ENCODE peak calls at places on chromosomes 12 and 14, in five cellular contexts. G is GM23338, J is A549, N is H9, S is OCI-LY7. W is an unnamed sample.

GRCh38 chr14:78018283-78018682 is 151.9 kb upstream of the NRXN3 start:
- DNase-seq in G (no peak), J (no peak), N (no peak), S (no peak), W (no peak)

GRCh38 chr14:21978184-21978998 is 304.8 kb upstream of the OR4E1 start:
- DNase-seq in G (peak; percentile 85), J (peak; percentile 29), N (peak; percentile 75), S (peak; percentile 66), W (peak; percentile 52)

GRCh38 chr14:54322241-54322640 is 74.6 kb upstream of the CDKN3 start:
- DNase-seq in G (no peak), J (no peak), N (no peak), S (no peak), W (no peak)

GRCh38 chr12:3294481-3294911 is 196.5 kb upstream of the PRMT8 start:
- DNase-seq in G (no peak), J (no peak), N (no peak), S (no peak), W (no peak)

GRCh38 chr14:73248294-73248868 is 11.1 kb downstream of the PAPLN start:
- DNase-seq in G (no peak), J (no peak), N (no peak), S (peak; percentile 83), W (no peak)

GRCh38 chr14:37824936-37825698 is 229.7 kb downstream of the TTC6 start:
- DNase-seq in G (no peak), J (no peak), N (no peak), S (no peak), W (no peak)

GRCh38 chr14:56590535-56590951 is 10.9 kb downstream of the TMEM260 start:
- DNase-seq in G (peak; percentile 49), J (no peak), N (peak; percentile 32), S (no peak), W (no peak)

GRCh38 chr12:129009833-129010232 is 156.6 kb downstream of the GLT1D1 start:
- DNase-seq in G (no peak), J (no peak), N (no peak), S (no peak), W (no peak)

GRCh38 chr12:88510841-88511240 is 69.4 kb downstream of the KITLG start:
- DNase-seq in G (no peak), J (no peak), N (no peak), S (no peak), W (no peak)

GRCh38 chr14:104206281-104206904 is 68.0 kb downstream of the KIF26A start:
- DNase-seq in G (no peak), J (no peak), N (peak; percentile 61), S (no peak), W (peak; percentile 86)

GRCh38 chr12:106248849-106249371 is 1.1 kb upstream of the CKAP4 start:
- DNase-seq in G (no peak), J (no peak), N (no peak), S (peak; percentile 62), W (no peak)

GRCh38 chr14:62179367-62180018 is 417.3 kb downstream of the SNAPC1 start:
- DNase-seq in G (peak; percentile 90), J (peak; percentile 26), N (peak; percentile 64), S (peak; percentile 49), W (peak; percentile 85)

GRCh38 chr12:42725839-42726238 is 136.3 kb upstream of the PRICKLE1 start:
- DNase-seq in G (no peak), J (no peak), N (no peak), S (no peak), W (no peak)

GRCh38 chr12:90936230-90937005 is 18.6 kb downstream of the CCER1 start:
- DNase-seq in G (peak; percentile 10), J (no peak), N (no peak), S (no peak), W (no peak)

GRCh38 chr12:49536526-49537195 is 2.2 kb upstream of the KCNH3 start:
- DNase-seq in G (no peak), J (no peak), N (no peak), S (peak; percentile 65), W (no peak)

GRCh38 chr14:67551940-67552339 is 18.9 kb downstream of the PLEKHH1 start:
- DNase-seq in G (no peak), J (no peak), N (no peak), S (no peak), W (no peak)

GRCh38 chr14:76432967-76433752 is 57.2 kb downstream of the ESRRB start:
- DNase-seq in G (peak; percentile 65), J (no peak), N (no peak), S (no peak), W (no peak)

GRCh38 chr12:80352476-80352875 is 91.6 kb upstream of the PTPRQ start:
- DNase-seq in G (peak; percentile 4), J (no peak), N (no peak), S (no peak), W (no peak)

GRCh38 chr14:67944605-67945004 is 125.0 kb downstream of the RAD51B start:
- DNase-seq in G (no peak), J (no peak), N (no peak), S (no peak), W (no peak)

GRCh38 chr14:68394113-68394718 is 398.7 kb downstream of the ZFP36L1 start:
- DNase-seq in G (no peak), J (no peak), N (no peak), S (no peak), W (no peak)

GRCh38 chr14:32724864-32725550 is 213.7 kb upstream of the NPAS3 start:
- DNase-seq in G (peak; percentile 15), J (no peak), N (no peak), S (no peak), W (peak; percentile 4)

GRCh38 chr12:8697120-8697475 is 693 bp upstream of the RIMKLB start:
- DNase-seq in G (peak; percentile 79), J (no peak), N (peak; percentile 50), S (peak; percentile 62), W (peak; percentile 65)

GRCh38 chr12:11543513-11544168 is 105.8 kb upstream of the ETV6 start:
- DNase-seq in G (no peak), J (no peak), N (no peak), S (no peak), W (no peak)

DNA sequence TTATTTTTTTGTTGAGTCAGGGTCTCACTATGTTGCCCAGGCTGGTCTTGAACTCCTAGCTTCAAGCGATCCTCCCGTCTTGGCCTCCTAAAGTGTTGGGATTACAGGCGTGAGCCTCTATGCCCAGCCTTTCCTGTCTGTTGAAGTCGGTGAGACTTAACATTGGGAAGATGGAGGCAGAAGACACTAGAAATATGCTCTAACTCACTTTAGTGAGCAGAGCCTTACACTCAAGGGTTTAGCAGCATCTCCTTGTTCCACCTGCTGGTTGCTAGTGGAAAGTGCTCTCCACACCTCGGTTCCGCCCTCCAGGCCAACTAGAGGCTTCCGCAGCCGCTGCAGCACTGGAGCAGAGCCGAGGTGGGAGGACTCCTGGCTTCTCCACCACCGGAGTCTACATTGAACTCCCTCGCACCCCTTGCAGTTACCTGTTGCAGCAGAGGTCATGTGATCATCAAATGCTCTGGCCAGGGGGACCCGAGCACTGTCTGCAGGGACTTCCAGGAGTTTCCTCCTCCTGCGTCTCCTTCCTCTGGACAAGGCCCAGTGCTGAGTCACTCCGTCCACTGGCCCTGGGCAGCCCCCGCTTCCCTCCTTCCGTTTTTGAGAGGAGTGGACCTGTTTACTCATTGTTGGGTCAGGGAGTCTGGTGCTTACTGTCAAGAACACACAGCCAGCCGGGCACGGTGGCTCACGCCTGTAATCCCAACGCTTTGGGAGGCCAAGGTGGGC is 9.4 kb upstream of the HVCN1 start:
- DNase-seq in G (peak; percentile 93), J (peak; percentile 74), N (peak; percentile 94), S (peak; percentile 93), W (peak; percentile 83)
- H3K4me2 ChIP-seq in G (no peak overlapping the region), J (peak overlapping the region; percentile 65), N (no peak overlapping the region), S (peak overlapping the region; percentile 25), W (no peak overlapping the region)

GRCh38 chr12:26032719-26033241 is 74.3 kb downstream of the RASSF8 start:
- DNase-seq in G (no peak), J (no peak), N (no peak), S (no peak), W (peak; percentile 19)
- H3K4me2 ChIP-seq in G (no peak overlapping the region), J (no peak overlapping the region), N (no peak overlapping the region), S (no peak overlapping the region), W (no peak overlapping the region)

GRCh38 chr12:131112690-131113290 is 159.1 kb downstream of the ADGRD1 start:
- DNase-seq in G (no peak), J (no peak), N (no peak), S (no peak), W (peak; percentile 52)

GRCh38 chr12:131114331-131114730 is 160.6 kb downstream of the ADGRD1 start:
- DNase-seq in G (no peak), J (no peak), N (no peak), S (no peak), W (no peak)

GRCh38 chr12:131111446-131111845 is 157.7 kb downstream of the ADGRD1 start:
- DNase-seq in G (no peak), J (no peak), N (no peak), S (no peak), W (no peak)

GRCh38 chr12:131113562-131113961 is 159.9 kb downstream of the ADGRD1 start:
- DNase-seq in G (no peak), J (no peak), N (no peak), S (no peak), W (no peak)

DNA sequence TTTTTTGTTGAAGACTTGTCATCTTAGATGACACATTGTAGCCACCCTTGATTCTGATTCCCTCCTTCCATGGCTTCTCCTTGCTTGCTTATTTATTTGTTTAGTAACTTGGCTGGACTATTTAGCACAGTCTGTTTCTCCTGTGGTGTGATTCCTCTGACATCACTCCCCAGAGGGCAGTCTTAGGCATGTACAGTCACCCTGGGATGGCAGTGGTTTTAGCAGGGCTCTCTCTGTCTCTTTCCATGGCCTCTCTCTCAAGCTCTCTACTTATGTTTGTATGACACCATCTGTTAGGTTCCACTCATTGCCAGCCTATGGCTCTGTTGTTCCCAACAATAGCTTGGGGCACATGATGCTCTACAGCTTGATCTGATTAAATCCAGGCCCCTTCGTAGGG is 158.3 kb downstream of the ADGRD1 start:
- DNase-seq in G (no peak), J (no peak), N (no peak), S (no peak), W (no peak)
- H3K4me2 ChIP-seq in G (no peak overlapping the region), J (peak overlapping the region; percentile 46), N (no peak overlapping the region), S (no peak overlapping the region), W (no peak overlapping the region)

GRCh38 chr14:89139404-89140247 is 277.4 kb downstream of the FOXN3 start:
- DNase-seq in G (peak; percentile 76), J (no peak), N (peak; percentile 69), S (no peak), W (no peak)

GRCh38 chr14:89134640-89135039 is 282.4 kb downstream of the FOXN3 start:
- DNase-seq in G (no peak), J (no peak), N (no peak), S (no peak), W (no peak)

GRCh38 chr14:89136587-89136986 is 280.4 kb downstream of the FOXN3 start:
- DNase-seq in G (no peak), J (no peak), N (no peak), S (no peak), W (no peak)

GRCh38 chr14:89138846-89139245 is 278.2 kb downstream of the FOXN3 start:
- DNase-seq in G (no peak), J (no peak), N (no peak), S (no peak), W (no peak)

DNA sequence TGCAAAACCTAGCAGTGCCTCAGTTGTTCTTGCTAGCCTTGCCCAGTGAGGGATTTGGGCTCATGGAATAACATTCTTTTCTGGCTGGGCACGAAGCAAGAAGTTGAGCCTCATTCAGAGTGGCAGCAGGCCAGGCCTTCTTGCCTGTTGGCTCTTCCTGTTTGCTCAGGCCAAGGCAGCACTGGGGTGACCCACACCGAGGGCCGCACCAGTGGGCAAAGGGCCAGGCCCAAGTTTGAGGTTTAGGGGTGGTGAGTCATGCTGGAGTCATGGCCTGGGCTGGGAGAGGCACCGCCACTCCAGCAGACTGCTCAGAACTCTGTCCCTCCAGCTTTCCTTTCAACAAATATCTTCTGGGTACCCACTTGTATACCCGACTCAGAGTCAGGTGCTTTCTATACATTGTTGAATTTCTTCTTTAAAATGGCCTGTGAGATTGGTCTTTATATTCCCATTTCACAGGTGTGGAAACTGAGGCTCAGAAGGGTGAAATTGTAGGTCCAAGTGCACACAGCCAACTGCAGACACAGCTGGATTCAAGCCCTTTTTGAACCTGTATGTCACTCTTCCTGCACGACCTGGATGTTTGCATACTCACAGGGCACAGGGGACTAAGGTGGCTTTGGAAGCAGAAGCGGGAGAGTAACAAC is 279.4 kb downstream of the FOXN3 start:
- DNase-seq in G (no peak), J (peak; percentile 43), N (no peak), S (no peak), W (no peak)
- H3K4me2 ChIP-seq in G (no peak overlapping the region), J (peak overlapping the region; percentile 68), N (no peak overlapping the region), S (no peak overlapping the region), W (no peak overlapping the region)